ENCODE peak calls at places on chromosomes 13 and 19, in eight cellular contexts. I is NCI-H226; Z is T-helper 9 cell; N is memory B cell; W is vagina; S is effector memory CD4-positive, alpha-beta T cell; B is brain microvascular endothelial cell; Q is hypothalamus. V is an unnamed sample.

GRCh38 chr19:39971380-39971841 is 446 bp downstream of the PSMC4 start:
- DNase-seq in S (no peak), Q (no peak), B (peak), I (no peak), N (no peak), Z (no peak), W (no peak), V (no peak)

GRCh38 chr19:7188682-7189629 is 105.3 kb downstream of the INSR start:
- DNase-seq in I (no peak), W (no peak), N (no peak), Z (no peak), S (no peak), B (no peak), Q (no peak), V (no peak)

GRCh38 chr13:112690242-112690943 is 555 bp downstream of the ATP11A start:
- DNase-seq in S (no peak), I (no peak), Q (peak), Z (peak), N (peak), B (no peak), W (no peak), V (no peak)

GRCh38 chr13:113155982-113156655 is 2.3 kb upstream of the PROZ start:
- DNase-seq in S (no peak), I (no peak), B (no peak), W (peak), Q (no peak), N (no peak), Z (no peak), V (no peak)

GRCh38 chr13:27997904-27998522 is 9.5 kb upstream of the URAD start:
- DNase-seq in B (peak), N (no peak), S (no peak), I (peak), Q (no peak), W (no peak), Z (no peak), V (no peak)

GRCh38 chr19:45340899-45341453 is 426 bp downstream of the KLC3 start:
- DNase-seq in S (no peak), N (no peak), Z (no peak), W (no peak), I (no peak), B (peak), Q (no peak), V (no peak)

GRCh38 chr13:113742000-113742441 is 17.0 kb upstream of the TMEM255B start:
- DNase-seq in B (no peak), N (no peak), I (peak), Q (peak), Z (no peak), S (no peak), W (no peak), V (no peak)

GRCh38 chr19:33448159-33448516 is 73.5 kb downstream of the PEPD start:
- DNase-seq in B (no peak), S (no peak), Z (no peak), W (no peak), N (no peak), I (no peak), Q (no peak), V (no peak)

GRCh38 chr13:98690348-98691041 is 62.0 kb downstream of the SLC15A1 start:
- DNase-seq in Q (no peak), S (no peak), I (no peak), N (no peak), B (no peak), Z (no peak), W (no peak), V (no peak)

V was measured in T-helper 22 cell.